ENCODE peak calls at places on chromosomes 11 and 22, in four cellular contexts. L is uterus; F is effector memory CD4-positive, alpha-beta T cell; I is right cardiac atrium. N is an unnamed sample. For H3K4me1 and H3K9me3, the result is how much of the 10 kb centered on the place peaks cover.

GRCh38 chr11:46229250-46229649 is 48.2 kb upstream of the CREB3L1 start:
- DNase-seq in L (no peak), F (no peak), I (no peak), N (no peak)

GRCh38 chr11:86610559-86611341 is 61.7 kb downstream of the ME3 start:
- DNase-seq in L (no peak), F (no peak), I (no peak), N (no peak)

GRCh38 chr11:128288368-128288767 is 299.0 kb downstream of the ETS1 start:
- DNase-seq in L (no peak), F (no peak), I (no peak), N (no peak)

GRCh38 chr22:29668681-29669080 is 51.1 kb upstream of the CABP7 start:
- DNase-seq in L (no peak), F (no peak), I (no peak), N (no peak)

GRCh38 chr11:130600139-130600538 is 151.7 kb downstream of the ADAMTS15 start:
- DNase-seq in L (no peak), F (no peak), I (no peak), N (no peak)

GRCh38 chr11:134916421-134916820 is 504.4 kb upstream of the B3GAT1 start:
- DNase-seq in L (no peak), F (no peak), I (no peak), N (no peak)

GRCh38 chr11:35787626-35788025 is 125.1 kb downstream of the TRIM44 start:
- DNase-seq in L (no peak), F (no peak), I (no peak), N (no peak)

GRCh38 chr11:71388637-71389235 is 59.5 kb downstream of the DHCR7 start:
- DNase-seq in L (no peak), F (no peak), I (no peak), N (no peak)

GRCh38 chr11:72752088-72752914 is at the start of gene ARAP1:
- DNase-seq in L (peak), F (peak), I (peak), N (peak)

GRCh38 chr11:72395993-72396392 is 38.3 kb downstream of the CLPB start:
- DNase-seq in L (no peak), F (no peak), I (no peak), N (no peak)

GRCh38 chr22:30079952-30080533 is at the start of gene HORMAD2:
- DNase-seq in L (no peak), F (no peak), I (peak), N (no peak)

GRCh38 chr11:11318961-11319360 is 34.1 kb downstream of the CSNK2A3 start:
- DNase-seq in L (no peak), F (no peak), I (no peak), N (no peak)

GRCh38 chr11:11320820-11321219 is 32.2 kb downstream of the CSNK2A3 start:
- DNase-seq in L (no peak), F (no peak), I (no peak), N (no peak)

GRCh38 chr11:11316651-11317050 is 36.4 kb downstream of the CSNK2A3 start:
- DNase-seq in L (no peak), F (no peak), I (no peak), N (no peak)

GRCh38 chr11:11313902-11314692 is 39.0 kb downstream of the CSNK2A3 start:
- DNase-seq in L (no peak), F (no peak), I (no peak), N (no peak)

DNA sequence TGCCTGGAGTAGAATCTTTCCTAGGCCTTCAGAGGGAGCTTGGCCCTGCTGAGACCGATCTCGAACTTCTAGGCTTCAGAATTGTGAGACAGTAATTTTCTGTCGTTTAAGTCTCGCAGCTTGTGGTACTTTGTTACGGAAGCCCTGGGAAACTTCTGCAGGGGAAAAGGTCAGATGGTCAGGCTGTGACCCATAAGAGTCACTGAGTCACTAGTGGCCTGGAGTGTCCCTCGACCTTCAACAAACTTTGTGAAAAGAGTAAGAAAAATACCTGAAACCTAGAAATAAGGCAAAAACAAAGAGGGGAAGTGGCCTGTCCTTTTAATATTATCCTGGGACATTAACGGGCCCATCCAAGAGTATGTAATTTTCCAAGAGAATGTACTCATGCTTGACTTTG is 34.6 kb downstream of the CSNK2A3 start:
- DNase-seq in L (no peak), F (no peak), I (no peak), N (no peak)
- H3K4me1 ChIP-seq in L (under half), F (under half), I (under half), N (under half)

GRCh38 chr22:48553119-48553518 is 1274.6 kb downstream of the BRD1 start:
- DNase-seq in L (no peak), F (no peak), I (peak), N (no peak)

GRCh38 chr22:48554893-48555552 is 1272.7 kb downstream of the BRD1 start:
- DNase-seq in L (no peak), F (no peak), I (peak), N (no peak)

GRCh38 chr22:48551061-48551460 is 1276.6 kb downstream of the BRD1 start:
- DNase-seq in L (no peak), F (no peak), I (peak), N (no peak)

GRCh38 chr22:48553694-48554308 is 1273.9 kb downstream of the BRD1 start:
- DNase-seq in L (no peak), F (no peak), I (peak), N (no peak)

DNA sequence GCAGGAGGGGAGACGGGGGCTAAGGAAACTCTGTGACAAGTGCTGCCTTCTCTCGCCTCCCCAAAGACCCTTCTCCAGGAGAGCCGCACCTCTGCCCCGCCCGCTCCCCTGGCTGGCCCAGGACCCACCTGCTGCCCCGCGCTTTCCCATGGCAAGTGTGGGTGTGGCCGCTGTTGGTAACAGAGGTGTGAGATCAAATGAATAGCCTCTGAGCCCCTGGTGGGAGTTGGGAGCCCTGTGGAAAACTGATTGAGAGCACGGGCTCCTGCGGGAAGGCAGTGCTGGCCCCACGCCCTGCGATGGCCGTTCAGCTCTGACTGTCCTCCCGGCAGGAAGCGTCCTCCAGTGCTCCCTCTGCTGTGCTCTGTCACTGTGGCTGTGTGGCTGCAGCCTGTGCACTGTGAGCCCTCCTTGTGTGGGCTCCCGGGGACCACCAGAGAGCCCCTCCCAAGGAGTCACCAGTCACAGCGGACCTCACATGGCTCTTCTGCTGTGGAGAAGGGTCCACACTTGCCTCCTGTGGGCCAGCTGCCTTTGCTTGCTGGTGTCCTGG is 1275.9 kb downstream of the BRD1 start:
- DNase-seq in L (no peak), F (no peak), I (peak), N (no peak)
- H3K9me3 ChIP-seq in L (under half), F (under half), I (under half), N (under half)

GRCh38 chr22:46587492-46588278 is 32.5 kb upstream of the GRAMD4 start:
- DNase-seq in L (no peak), F (no peak), I (peak), N (peak)

GRCh38 chr22:46588279-46589140 is 31.7 kb upstream of the GRAMD4 start:
- DNase-seq in L (no peak), F (no peak), I (peak), N (peak)

GRCh38 chr22:46586123-46586519 is 34.1 kb upstream of the GRAMD4 start:
- DNase-seq in L (no peak), F (no peak), I (peak), N (peak)

GRCh38 chr22:46586531-46587011 is 33.6 kb upstream of the GRAMD4 start:
- DNase-seq in L (no peak), F (no peak), I (peak), N (peak)

GRCh38 chr22:46587067-46587471 is 33.1 kb upstream of the GRAMD4 start:
- DNase-seq in L (no peak), F (no peak), I (no peak), N (no peak)
- H3K4me1 ChIP-seq in L (under half), F (under half), I (under half), N (half or more)

DNA sequence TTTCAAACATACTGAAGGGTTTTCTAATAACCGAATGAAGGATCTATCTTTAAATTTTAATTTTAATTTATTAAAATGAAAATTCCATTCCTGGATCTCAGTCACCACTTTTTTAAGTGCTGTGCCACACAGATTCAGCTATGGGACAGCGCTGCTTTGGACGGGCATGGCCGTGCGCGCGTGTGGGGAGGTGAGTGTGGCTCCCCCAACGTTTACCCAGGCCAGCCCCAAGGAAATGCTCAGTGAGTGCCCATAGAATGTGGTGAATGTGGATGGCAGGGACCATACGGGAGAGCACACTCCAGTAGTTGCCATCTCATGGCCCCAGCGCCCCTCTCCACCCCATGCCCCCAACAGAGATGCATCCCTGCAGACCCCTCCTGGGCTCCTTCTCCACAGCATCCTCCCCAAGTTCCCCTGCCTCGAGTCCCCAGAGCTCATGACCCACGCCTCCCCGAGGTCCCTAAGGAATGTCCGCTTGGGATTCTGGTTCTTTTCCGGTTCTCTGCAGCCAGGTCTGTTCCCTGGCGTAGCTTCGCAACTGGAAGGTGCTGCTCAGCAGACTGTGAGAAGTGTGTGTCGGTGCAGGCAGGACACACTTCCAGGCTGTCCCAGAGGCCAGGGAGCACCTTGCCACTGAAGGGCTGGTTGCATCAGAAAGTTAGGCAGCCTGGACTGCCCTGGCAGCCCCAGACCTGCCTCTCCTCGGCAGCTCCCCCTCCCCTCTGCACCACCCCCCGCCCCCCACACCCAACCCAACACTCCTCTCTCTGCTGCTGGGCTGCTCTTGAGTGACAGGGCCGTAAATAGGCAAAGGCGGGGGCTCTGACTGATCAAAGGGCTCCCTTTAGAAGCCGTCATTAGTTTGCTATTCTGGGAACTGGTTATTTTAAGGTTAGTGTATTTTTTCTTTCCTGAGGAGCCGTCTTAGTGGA is 88.3 kb upstream of the KCNQ1OT1 start:
- DNase-seq in L (no peak), F (no peak), I (peak), N (peak)
- H3K9me3 ChIP-seq in L (under half), F (under half), I (under half), N (under half)

GRCh38 chr22:26443901-26444300 is 14.8 kb downstream of the ASPHD2 start:
- DNase-seq in L (no peak), F (no peak), I (no peak), N (no peak)

GRCh38 chr22:26446808-26447515 is 17.9 kb downstream of the ASPHD2 start:
- DNase-seq in L (no peak), F (no peak), I (no peak), N (no peak)

GRCh38 chr22:26442086-26442756 is 13.2 kb downstream of the ASPHD2 start:
- DNase-seq in L (no peak), F (no peak), I (no peak), N (no peak)

GRCh38 chr22:26445577-26446275 is 16.7 kb downstream of the ASPHD2 start:
- DNase-seq in L (no peak), F (no peak), I (no peak), N (no peak)

DNA sequence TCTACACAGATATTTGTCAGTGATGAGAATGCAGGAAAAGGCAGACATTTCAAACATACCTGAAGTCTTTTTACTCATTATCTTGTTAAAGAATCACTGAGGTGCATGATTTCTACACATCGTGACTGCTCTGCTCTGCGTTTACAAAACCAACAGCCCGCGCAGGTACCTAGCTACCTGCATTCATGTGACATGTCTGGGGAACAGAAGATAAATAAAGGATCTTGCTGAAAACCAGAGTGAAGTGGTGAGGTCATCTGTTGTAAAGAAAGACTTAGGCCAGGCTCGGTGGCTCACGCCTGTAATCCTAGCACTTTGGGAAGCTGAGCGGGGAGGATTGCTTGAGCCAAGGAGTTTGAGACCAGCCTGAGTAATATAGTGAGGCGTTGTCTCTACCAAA is 15.7 kb downstream of the ASPHD2 start:
- DNase-seq in L (no peak), F (no peak), I (no peak), N (no peak)
- H3K4me1 ChIP-seq in L (under half), F (under half), I (under half), N (under half)